ENCODE peak calls at places on chromosome 1, in four cellular contexts. Y, L, T and R are unnamed samples.

GRCh38 chr1:22428672-22429071 is 23.0 kb upstream of the ZBTB40 start:
- DNase-seq in L (no peak), T (no peak), Y (no peak), R (no peak)

GRCh38 chr1:54649921-54650320 is 8.3 kb downstream of the MROH7 start:
- DNase-seq in L (no peak), T (no peak), Y (no peak), R (no peak)

GRCh38 chr1:224539971-224540370 is 76.1 kb upstream of the CNIH3 start:
- DNase-seq in Y (no peak), L (no peak), T (no peak), R (no peak)

GRCh38 chr1:154886281-154887036 is 16.4 kb upstream of the KCNN3 start:
- DNase-seq in L (no peak), T (no peak), Y (no peak), R (no peak)

GRCh38 chr1:51518730-51519047 is 377 bp downstream of the EPS15 start:
- DNase-seq in L (no peak), T (no peak), Y (no peak), R (no peak)

GRCh38 chr1:2407166-2407990 is 5.0 kb downstream of the PEX10 start:
- DNase-seq in Y (no peak), T (no peak), L (no peak), R (no peak)

GRCh38 chr1:220732137-220732536 is 16.0 kb upstream of the MTARC2 start:
- DNase-seq in L (no peak), Y (no peak), T (no peak), R (no peak)

GRCh38 chr1:20389551-20389950 is 96.5 kb downstream of the CAMK2N1 start:
- DNase-seq in T (no peak), Y (no peak), L (no peak), R (no peak)

GRCh38 chr1:227357229-227358078 is 39.2 kb upstream of the CDC42BPA start:
- DNase-seq in T (no peak), Y (peak; percentile 58), L (no peak), R (no peak)

GRCh38 chr1:246576709-246577032 is 10.4 kb downstream of the CNST start:
- DNase-seq in T (no peak), L (no peak), Y (no peak), R (no peak)

GRCh38 chr1:43039228-43040055 is 80.8 kb upstream of the SLC2A1 start:
- DNase-seq in Y (no peak), T (no peak), L (no peak), R (no peak)

GRCh38 chr1:200556005-200556404 is 64.5 kb downstream of the KIF14 start:
- DNase-seq in L (no peak), Y (no peak), T (no peak), R (no peak)
- TF ChIP-seq CTCF in L (peak; percentile 36), Y (peak; percentile 23), T (no peak), R (peak; percentile 26)

GRCh38 chr1:30083800-30084464 is 639.5 kb downstream of the MATN1 start:
- DNase-seq in T (peak; percentile 46), Y (peak; percentile 61), L (no peak), R (no peak)

GRCh38 chr1:30087465-30087864 is 635.9 kb downstream of the MATN1 start:
- DNase-seq in L (no peak), T (no peak), Y (no peak), R (no peak)

GRCh38 chr1:30088594-30089556 is 634.5 kb downstream of the MATN1 start:
- DNase-seq in T (no peak), Y (no peak), L (no peak), R (no peak)

GRCh38 chr1:30084909-30085571 is 638.3 kb downstream of the MATN1 start:
- DNase-seq in Y (no peak), T (no peak), L (no peak), R (no peak)

GRCh38 chr1:30085814-30086770 is 637.3 kb downstream of the MATN1 start:
- DNase-seq in Y (no peak), T (no peak), L (peak; percentile 83), R (peak; percentile 87)
- TF ChIP-seq CTCF in Y (peak; percentile 60), T (peak; percentile 82), L (peak; percentile 77), R (peak; percentile 71)

DNA sequence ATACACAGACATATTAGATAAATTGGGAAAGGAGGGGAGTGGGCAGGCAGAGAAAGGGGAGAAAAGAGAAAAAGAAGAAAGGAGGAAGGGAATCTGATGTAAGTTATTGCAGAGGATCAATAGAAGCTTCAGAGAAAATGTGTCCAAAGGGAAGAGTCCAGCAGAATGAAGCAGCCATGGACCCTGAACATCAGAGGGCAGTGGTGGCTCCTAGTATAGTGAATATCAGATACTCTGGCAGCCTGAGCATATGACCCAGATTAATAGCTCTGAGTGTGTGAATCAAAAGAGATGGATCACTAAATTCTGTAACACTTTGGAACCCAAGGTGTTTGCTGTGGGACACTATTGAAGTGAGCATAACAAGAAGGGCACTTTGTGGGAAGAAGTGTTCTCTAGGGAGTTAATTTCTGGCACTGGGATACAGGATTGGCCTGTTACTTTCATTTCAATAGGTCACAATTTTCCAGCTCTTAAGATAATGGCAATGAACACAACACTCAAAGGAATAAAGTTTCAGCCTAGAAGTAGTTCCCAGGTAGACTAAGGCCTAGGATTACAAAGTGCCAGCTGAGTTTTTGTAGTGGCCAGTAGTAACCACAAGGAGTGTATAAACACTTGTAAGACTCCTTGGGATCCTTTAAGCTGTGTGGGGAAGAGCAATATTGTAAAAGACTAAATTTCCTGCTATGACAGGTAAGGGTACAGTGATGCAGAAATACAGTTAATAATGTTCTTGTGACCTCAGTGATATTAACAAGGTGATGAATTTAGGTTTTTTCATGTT is 164.4 kb upstream of the BEND5 start:
- DNase-seq in L (no peak), Y (no peak), T (no peak), R (no peak)
- TF ChIP-seq CTCF in L (no peak), Y (no peak), T (no peak), R (no peak)

DNA sequence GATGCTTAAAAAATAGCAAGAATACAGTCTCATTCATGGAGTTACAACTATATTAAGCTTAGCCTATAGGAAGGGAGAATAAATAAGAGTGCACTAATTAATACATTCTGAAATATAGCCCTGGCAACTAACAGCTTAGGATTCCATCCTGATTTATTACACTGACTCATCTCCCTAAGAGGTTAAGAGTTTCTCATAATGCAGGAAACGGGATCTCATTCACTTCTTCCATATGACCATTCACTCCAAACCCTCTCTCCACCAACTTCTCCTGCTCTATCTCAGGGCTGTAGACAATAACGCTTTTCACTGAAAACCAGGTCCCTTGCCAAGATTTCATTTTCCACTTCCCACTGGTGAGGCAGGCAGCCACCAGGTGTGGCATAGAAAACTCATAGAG is 168.5 kb upstream of the PLD5 start:
- DNase-seq in Y (no peak), T (no peak), L (no peak), R (no peak)
- TF ChIP-seq CTCF in Y (no peak), T (no peak), L (no peak), R (no peak)

DNA sequence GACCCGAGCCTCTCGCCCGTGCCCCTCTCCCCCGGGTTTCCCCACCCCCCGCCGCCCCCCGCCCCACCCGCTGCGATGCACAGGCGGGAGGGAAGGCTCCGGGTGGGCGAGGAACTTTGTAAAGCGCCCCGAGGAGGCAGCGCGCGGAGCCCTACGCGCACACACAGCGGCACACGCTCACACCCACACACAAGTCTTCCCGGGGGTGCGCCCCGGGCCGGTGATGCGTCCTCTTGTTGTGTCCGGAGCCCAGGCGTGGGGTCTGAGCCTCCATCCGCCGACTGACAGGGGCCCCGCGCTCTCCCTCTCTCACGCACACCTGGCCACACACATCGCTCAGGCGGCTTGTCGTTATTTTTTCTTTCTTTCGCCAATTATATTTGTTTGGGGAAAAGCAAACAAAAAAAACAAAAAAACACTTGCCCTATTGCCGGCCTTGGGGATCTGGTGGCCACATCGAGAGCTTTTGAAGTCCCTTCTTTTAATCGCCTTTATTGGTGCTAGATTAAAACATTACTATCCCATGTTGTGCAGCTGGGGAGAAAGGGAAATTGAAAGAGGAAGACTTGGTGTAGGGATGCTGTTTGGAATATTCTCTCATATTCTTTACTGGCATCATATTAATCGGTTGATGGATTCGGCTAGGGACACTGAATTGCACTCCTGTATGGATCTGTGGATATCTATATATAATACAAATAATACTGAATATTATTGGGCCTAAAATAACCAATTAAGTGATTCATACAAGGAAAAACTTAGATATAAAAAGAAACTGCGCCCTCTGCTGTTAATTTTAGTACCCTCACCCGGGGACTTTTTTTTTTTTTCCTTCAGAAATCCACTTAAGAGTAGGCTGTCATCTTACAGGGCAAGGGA is 891 bp downstream of the NTNG1 start:
- DNase-seq in T (no peak), Y (peak; percentile 20), L (peak; percentile 12), R (peak; percentile 8)
- TF ChIP-seq CTCF in T (peak; percentile 23), Y (peak; percentile 71), L (peak; percentile 87), R (peak; percentile 90)